ENCODE peak calls at places on chromosomes 5 and 9, in nine cellular contexts. H is stomach; S is T-helper 2 cell; Z is GM10248; A is bronchial epithelial cell; W is stimulated activated naive CD4-positive, alpha-beta T cell; E is DND-41; P is left ventricle myocardium superior; Q is fibroblast of gingiva. L is an unnamed sample.

GRCh38 chr9:121783126-121783522 is 131.7 kb downstream of the DAB2IP start:
- DNase-seq in A (no peak), H (no peak), E (no peak), P (no peak), S (no peak), W (no peak), Q (no peak), Z (no peak), L (no peak)

GRCh38 chr9:121750715-121751623 is 99.5 kb downstream of the DAB2IP start:
- DNase-seq in W (no peak), Q (no peak), Z (no peak), P (no peak), E (no peak), S (no peak), H (peak; percentile 74), A (no peak), L (peak; percentile 70)

GRCh38 chr9:26955222-26955903 is 849 bp upstream of the IFT74 start:
- DNase-seq in W (no peak), S (no peak), Z (peak; percentile 15), P (no peak), H (no peak), A (no peak), Q (no peak), E (no peak), L (peak; percentile 33)

GRCh38 chr9:103169798-103170197 is 174.7 kb downstream of the CYLC2 start:
- DNase-seq in W (no peak), S (no peak), Q (no peak), A (no peak), Z (no peak), P (no peak), H (no peak), E (no peak), L (no peak)

GRCh38 chr5:124869481-124870033 is 123.1 kb upstream of the ZNF608 start:
- DNase-seq in A (no peak), S (no peak), Q (no peak), H (no peak), E (no peak), W (no peak), P (no peak), Z (no peak), L (no peak)

GRCh38 chr5:45521067-45521466 is 175.1 kb downstream of the HCN1 start:
- DNase-seq in P (no peak), E (no peak), W (no peak), S (no peak), Z (no peak), H (no peak), Q (no peak), A (no peak), L (no peak)

GRCh38 chr5:176784218-176785165 is 25.9 kb upstream of the UNC5A start:
- DNase-seq in S (no peak), H (no peak), Z (no peak), E (no peak), A (peak; percentile 94), Q (no peak), P (no peak), W (no peak), L (no peak)

GRCh38 chr5:127634007-127634406 is 14.9 kb upstream of the CTXN3 start:
- DNase-seq in Q (peak; percentile 35), P (no peak), A (no peak), E (no peak), W (no peak), H (no peak), Z (no peak), S (no peak), L (no peak)

GRCh38 chr5:23139338-23140171 is 286.4 kb upstream of the CDH12 start:
- DNase-seq in S (no peak), E (no peak), A (peak; percentile 23), W (no peak), H (no peak), Q (peak; percentile 1), P (no peak), Z (no peak), L (no peak)

GRCh38 chr9:7479300-7479699 is 320.3 kb downstream of the DMAC1 start:
- DNase-seq in S (no peak), A (peak; percentile 30), W (no peak), P (no peak), H (no peak), Q (no peak), Z (no peak), E (no peak), L (no peak)

L was measured in C1 segment of cervical spinal cord.